ENCODE peak calls at places on chromosomes 16 and 17, in nine cellular contexts. One of them, this sample, is unnamed.

GRCh38 chr16:87333101-87333500 is 15.9 kb upstream of the C16orf95 start:
- DNase-seq in progenitor cell of endocrine pancreas: no peak
- DNase-seq in activated T-helper 9 cell treated with anti-CD3 and anti-CD28 coated beads, Interleukin-2, amount 50 U/mL, for 16 hours: no peak
- DNase-seq in left ventricle myocardium superior: peak
- DNase-seq in cardiac fibroblast: no peak
- DNase-seq in HEK293T: no peak
- DNase-seq in CD8-positive, alpha-beta memory T cell: no peak
- DNase-seq in anterior cingulate cortex: peak
- DNase-seq in activated naive CD4-positive, alpha-beta T cell treated with Interleukin-2 at 50 U/mL for 16 hours: no peak
- DNase-seq in this sample: peak

GRCh38 chr17:73643012-73643845 is 1.0 kb downstream of the SDK2 start:
- DNase-seq in progenitor cell of endocrine pancreas: peak
- DNase-seq in activated T-helper 9 cell treated with anti-CD3 and anti-CD28 coated beads, Interleukin-2, amount 50 U/mL, for 16 hours: no peak
- DNase-seq in left ventricle myocardium superior: peak
- DNase-seq in cardiac fibroblast: no peak
- DNase-seq in HEK293T: peak
- DNase-seq in CD8-positive, alpha-beta memory T cell: no peak
- DNase-seq in anterior cingulate cortex: no peak
- DNase-seq in activated naive CD4-positive, alpha-beta T cell treated with Interleukin-2 at 50 U/mL for 16 hours: no peak
- DNase-seq in this sample: peak

GRCh38 chr17:43401293-43401692 is 2.5 kb downstream of the ARL4D start:
- DNase-seq in progenitor cell of endocrine pancreas: no peak
- DNase-seq in activated T-helper 9 cell treated with anti-CD3 and anti-CD28 coated beads, Interleukin-2, amount 50 U/mL, for 16 hours: no peak
- DNase-seq in left ventricle myocardium superior: no peak
- DNase-seq in cardiac fibroblast: peak
- DNase-seq in HEK293T: no peak
- DNase-seq in CD8-positive, alpha-beta memory T cell: no peak
- DNase-seq in anterior cingulate cortex: no peak
- DNase-seq in activated naive CD4-positive, alpha-beta T cell treated with Interleukin-2 at 50 U/mL for 16 hours: no peak
- DNase-seq in this sample: no peak

GRCh38 chr17:43832168-43832975 is 574 bp downstream of the MPP3 start:
- DNase-seq in progenitor cell of endocrine pancreas: peak
- DNase-seq in activated T-helper 9 cell treated with anti-CD3 and anti-CD28 coated beads, Interleukin-2, amount 50 U/mL, for 16 hours: no peak
- DNase-seq in left ventricle myocardium superior: peak
- DNase-seq in cardiac fibroblast: peak
- DNase-seq in HEK293T: peak
- DNase-seq in CD8-positive, alpha-beta memory T cell: no peak
- DNase-seq in anterior cingulate cortex: no peak
- DNase-seq in activated naive CD4-positive, alpha-beta T cell treated with Interleukin-2 at 50 U/mL for 16 hours: peak
- DNase-seq in this sample: peak

GRCh38 chr17:32933881-32934280 is 5.9 kb downstream of the TMEM98 start:
- DNase-seq in progenitor cell of endocrine pancreas: no peak
- DNase-seq in activated T-helper 9 cell treated with anti-CD3 and anti-CD28 coated beads, Interleukin-2, amount 50 U/mL, for 16 hours: no peak
- DNase-seq in left ventricle myocardium superior: no peak
- DNase-seq in cardiac fibroblast: no peak
- DNase-seq in HEK293T: no peak
- DNase-seq in CD8-positive, alpha-beta memory T cell: no peak
- DNase-seq in anterior cingulate cortex: no peak
- DNase-seq in activated naive CD4-positive, alpha-beta T cell treated with Interleukin-2 at 50 U/mL for 16 hours: no peak
- DNase-seq in this sample: no peak

GRCh38 chr17:63681530-63681929 is 18.4 kb downstream of the LIMD2 start:
- DNase-seq in progenitor cell of endocrine pancreas: no peak
- DNase-seq in activated T-helper 9 cell treated with anti-CD3 and anti-CD28 coated beads, Interleukin-2, amount 50 U/mL, for 16 hours: no peak
- DNase-seq in left ventricle myocardium superior: no peak
- DNase-seq in cardiac fibroblast: no peak
- DNase-seq in HEK293T: no peak
- DNase-seq in CD8-positive, alpha-beta memory T cell: no peak
- DNase-seq in anterior cingulate cortex: no peak
- DNase-seq in activated naive CD4-positive, alpha-beta T cell treated with Interleukin-2 at 50 U/mL for 16 hours: no peak
- DNase-seq in this sample: no peak

GRCh38 chr16:87809150-87809902 is 43.5 kb upstream of the KLHDC4 start:
- DNase-seq in progenitor cell of endocrine pancreas: no peak
- DNase-seq in activated T-helper 9 cell treated with anti-CD3 and anti-CD28 coated beads, Interleukin-2, amount 50 U/mL, for 16 hours: no peak
- DNase-seq in left ventricle myocardium superior: no peak
- DNase-seq in cardiac fibroblast: peak
- DNase-seq in HEK293T: no peak
- DNase-seq in CD8-positive, alpha-beta memory T cell: no peak
- DNase-seq in anterior cingulate cortex: no peak
- DNase-seq in activated naive CD4-positive, alpha-beta T cell treated with Interleukin-2 at 50 U/mL for 16 hours: no peak
- DNase-seq in this sample: no peak

GRCh38 chr16:57299009-57299718 is 14.7 kb upstream of the PLLP start:
- DNase-seq in progenitor cell of endocrine pancreas: no peak
- DNase-seq in activated T-helper 9 cell treated with anti-CD3 and anti-CD28 coated beads, Interleukin-2, amount 50 U/mL, for 16 hours: peak
- DNase-seq in left ventricle myocardium superior: no peak
- DNase-seq in cardiac fibroblast: no peak
- DNase-seq in HEK293T: peak
- DNase-seq in CD8-positive, alpha-beta memory T cell: peak
- DNase-seq in anterior cingulate cortex: no peak
- DNase-seq in activated naive CD4-positive, alpha-beta T cell treated with Interleukin-2 at 50 U/mL for 16 hours: peak
- DNase-seq in this sample: peak

GRCh38 chr17:4944163-4944553 is 4.1 kb downstream of the RNF167 start:
- DNase-seq in progenitor cell of endocrine pancreas: no peak
- DNase-seq in activated T-helper 9 cell treated with anti-CD3 and anti-CD28 coated beads, Interleukin-2, amount 50 U/mL, for 16 hours: no peak
- DNase-seq in left ventricle myocardium superior: no peak
- DNase-seq in cardiac fibroblast: no peak
- DNase-seq in HEK293T: no peak
- DNase-seq in CD8-positive, alpha-beta memory T cell: peak
- DNase-seq in anterior cingulate cortex: no peak
- DNase-seq in activated naive CD4-positive, alpha-beta T cell treated with Interleukin-2 at 50 U/mL for 16 hours: peak
- DNase-seq in this sample: no peak

GRCh38 chr16:22270525-22270924 is 26.7 kb upstream of the POLR3E start:
- DNase-seq in progenitor cell of endocrine pancreas: no peak
- DNase-seq in activated T-helper 9 cell treated with anti-CD3 and anti-CD28 coated beads, Interleukin-2, amount 50 U/mL, for 16 hours: no peak
- DNase-seq in left ventricle myocardium superior: no peak
- DNase-seq in cardiac fibroblast: no peak
- DNase-seq in HEK293T: no peak
- DNase-seq in CD8-positive, alpha-beta memory T cell: no peak
- DNase-seq in anterior cingulate cortex: no peak
- DNase-seq in activated naive CD4-positive, alpha-beta T cell treated with Interleukin-2 at 50 U/mL for 16 hours: peak
- DNase-seq in this sample: no peak

GRCh38 chr16:49833796-49834195 is 22.1 kb downstream of the ZNF423 start:
- DNase-seq in progenitor cell of endocrine pancreas: no peak
- DNase-seq in activated T-helper 9 cell treated with anti-CD3 and anti-CD28 coated beads, Interleukin-2, amount 50 U/mL, for 16 hours: no peak
- DNase-seq in left ventricle myocardium superior: peak
- DNase-seq in cardiac fibroblast: no peak
- DNase-seq in HEK293T: no peak
- DNase-seq in CD8-positive, alpha-beta memory T cell: no peak
- DNase-seq in anterior cingulate cortex: peak
- DNase-seq in activated naive CD4-positive, alpha-beta T cell treated with Interleukin-2 at 50 U/mL for 16 hours: no peak
- DNase-seq in this sample: no peak

GRCh38 chr16:17831330-17831729 is 360.6 kb upstream of the XYLT1 start:
- DNase-seq in progenitor cell of endocrine pancreas: no peak
- DNase-seq in activated T-helper 9 cell treated with anti-CD3 and anti-CD28 coated beads, Interleukin-2, amount 50 U/mL, for 16 hours: no peak
- DNase-seq in left ventricle myocardium superior: no peak
- DNase-seq in cardiac fibroblast: no peak
- DNase-seq in HEK293T: peak
- DNase-seq in CD8-positive, alpha-beta memory T cell: no peak
- DNase-seq in anterior cingulate cortex: no peak
- DNase-seq in activated naive CD4-positive, alpha-beta T cell treated with Interleukin-2 at 50 U/mL for 16 hours: no peak
- DNase-seq in this sample: no peak

GRCh38 chr17:76103274-76104139 is at the start of gene EXOC7:
- DNase-seq in progenitor cell of endocrine pancreas: peak
- DNase-seq in activated T-helper 9 cell treated with anti-CD3 and anti-CD28 coated beads, Interleukin-2, amount 50 U/mL, for 16 hours: peak
- DNase-seq in left ventricle myocardium superior: peak
- DNase-seq in cardiac fibroblast: peak
- DNase-seq in HEK293T: peak
- DNase-seq in CD8-positive, alpha-beta memory T cell: peak
- DNase-seq in anterior cingulate cortex: peak
- DNase-seq in activated naive CD4-positive, alpha-beta T cell treated with Interleukin-2 at 50 U/mL for 16 hours: peak
- DNase-seq in this sample: peak

GRCh38 chr16:50548659-50549560 is 714 bp downstream of the NKD1 start:
- DNase-seq in progenitor cell of endocrine pancreas: no peak
- DNase-seq in activated T-helper 9 cell treated with anti-CD3 and anti-CD28 coated beads, Interleukin-2, amount 50 U/mL, for 16 hours: peak
- DNase-seq in left ventricle myocardium superior: no peak
- DNase-seq in cardiac fibroblast: peak
- DNase-seq in HEK293T: no peak
- DNase-seq in CD8-positive, alpha-beta memory T cell: no peak
- DNase-seq in anterior cingulate cortex: no peak
- DNase-seq in activated naive CD4-positive, alpha-beta T cell treated with Interleukin-2 at 50 U/mL for 16 hours: peak
- DNase-seq in this sample: peak

This sample was measured in glutamatergic neuron.